ENCODE peak calls at places on chromosome 4, in five cellular contexts. X is transverse colon, G is AG09309, W is psoas muscle, R is bronchial epithelial cell. C is an unnamed sample.

GRCh38 chr4:67082746-67083145 is 462.6 kb downstream of the CENPC start:
- DNase-seq in X (no peak), G (no peak), W (no peak), R (no peak), C (no peak)

GRCh38 chr4:16890651-16891050 is 7.8 kb downstream of the LDB2 start:
- DNase-seq in X (no peak), G (no peak), W (no peak), R (no peak), C (no peak)

GRCh38 chr4:156473175-156473574 is 498.4 kb downstream of the PDGFC start:
- DNase-seq in X (no peak), G (no peak), W (no peak), R (no peak), C (no peak)

GRCh38 chr4:64306255-64306565 is 103.0 kb downstream of the TECRL start:
- DNase-seq in X (no peak), G (no peak), W (no peak), R (no peak), C (no peak)

GRCh38 chr4:18570370-18570769 is 548.8 kb upstream of the LCORL start:
- DNase-seq in X (no peak), G (no peak), W (no peak), R (no peak), C (no peak)

GRCh38 chr4:101345596-101346311 is 1.6 kb downstream of the PPP3CA start:
- DNase-seq in X (peak; percentile 63), G (no peak), W (peak; percentile 65), R (peak; percentile 11), C (peak; percentile 67)

GRCh38 chr4:185524888-185525863 is 10.1 kb downstream of the PDLIM3 start:
- DNase-seq in X (no peak), G (no peak), W (peak; percentile 66), R (no peak), C (no peak)

GRCh38 chr4:62640296-62640695 is 1440.2 kb downstream of the ADGRL3 start:
- DNase-seq in X (no peak), G (no peak), W (no peak), R (no peak), C (peak; percentile 19)

GRCh38 chr4:176780995-176781738 is 11.6 kb downstream of the VEGFC start:
- DNase-seq in X (no peak), G (no peak), W (no peak), R (peak; percentile 94), C (no peak)

GRCh38 chr4:42083816-42084215 is 68.6 kb downstream of the BEND4 start:
- DNase-seq in X (no peak), G (no peak), W (no peak), R (no peak), C (no peak)

GRCh38 chr4:129362685-129363274 is 266.8 kb downstream of the C4orf33 start:
- DNase-seq in X (peak; percentile 51), G (peak; percentile 25), W (peak; percentile 18), R (peak; percentile 64), C (peak; percentile 79)

GRCh38 chr4:95594629-95595028 is 45.9 kb upstream of the UNC5C start:
- DNase-seq in X (no peak), G (no peak), W (no peak), R (no peak), C (no peak)

GRCh38 chr4:47705326-47705981 is 132.4 kb downstream of the CORIN start:
- DNase-seq in X (no peak), G (no peak), W (no peak), R (peak; percentile 36), C (peak; percentile 38)

GRCh38 chr4:86977621-86978184 is 42.9 kb downstream of the AFF1 start:
- DNase-seq in X (peak; percentile 43), G (no peak), W (no peak), R (peak; percentile 99), C (peak; percentile 81)

GRCh38 chr4:53537606-53538005 is 53.7 kb downstream of the LNX1 start:
- DNase-seq in X (peak; percentile 29), G (no peak), W (no peak), R (peak; percentile 33), C (no peak)

GRCh38 chr4:70930530-70931256 is 28.5 kb downstream of the MOB1B start:
- DNase-seq in X (no peak), G (no peak), W (no peak), R (no peak), C (no peak)

GRCh38 chr4:110514889-110515479 is 39.0 kb downstream of the ENPEP start:
- DNase-seq in X (no peak), G (no peak), W (no peak), R (peak; percentile 43), C (peak; percentile 54)

GRCh38 chr4:186669159-186669720 is 54.4 kb downstream of the FAT1 start:
- DNase-seq in X (no peak), G (peak; percentile 47), W (no peak), R (peak; percentile 81), C (peak; percentile 78)

GRCh38 chr4:152729466-152729865 is 49.7 kb upstream of the TMEM154 start:
- DNase-seq in X (no peak), G (peak; percentile 50), W (no peak), R (peak; percentile 92), C (no peak)

GRCh38 chr4:114312349-114312748 is 286.3 kb upstream of the UGT8 start:
- DNase-seq in X (no peak), G (no peak), W (no peak), R (no peak), C (no peak)

GRCh38 chr4:109015413-109015810 is 252.6 kb upstream of the ETNPPL start:
- DNase-seq in X (no peak), G (no peak), W (no peak), R (no peak), C (no peak)

GRCh38 chr4:156829194-156829593 is 142.4 kb downstream of the PDGFC start:
- DNase-seq in X (no peak), G (peak; percentile 65), W (no peak), R (peak; percentile 13), C (no peak)

GRCh38 chr4:128570380-128570779 is 239.1 kb upstream of the JADE1 start:
- DNase-seq in X (peak; percentile 20), G (no peak), W (peak; percentile 49), R (peak; percentile 80), C (no peak)

GRCh38 chr4:10108818-10109783 is 7.5 kb downstream of the WDR1 start:
- DNase-seq in X (peak; percentile 44), G (no peak), W (no peak), R (peak; percentile 94), C (no peak)

GRCh38 chr4:90081432-90082195 is 45.6 kb upstream of the CCSER1 start:
- DNase-seq in X (no peak), G (no peak), W (no peak), R (no peak), C (no peak)

GRCh38 chr4:113707013-113707412 is 54.5 kb downstream of the CAMK2D start:
- DNase-seq in X (no peak), G (peak; percentile 20), W (no peak), R (peak; percentile 35), C (peak; percentile 52)

GRCh38 chr4:24734511-24734910 is 60.9 kb upstream of the SOD3 start:
- DNase-seq in X (no peak), G (no peak), W (no peak), R (no peak), C (no peak)

GRCh38 chr4:24731448-24731847 is 63.9 kb upstream of the SOD3 start:
- DNase-seq in X (no peak), G (no peak), W (no peak), R (no peak), C (no peak)

GRCh38 chr4:24741915-24742314 is 53.5 kb upstream of the SOD3 start:
- DNase-seq in X (peak; percentile 15), G (no peak), W (no peak), R (no peak), C (no peak)

GRCh38 chr4:24730256-24731001 is 64.9 kb upstream of the SOD3 start:
- DNase-seq in X (peak; percentile 18), G (peak; percentile 73), W (peak; percentile 88), R (no peak), C (peak; percentile 17)

DNA sequence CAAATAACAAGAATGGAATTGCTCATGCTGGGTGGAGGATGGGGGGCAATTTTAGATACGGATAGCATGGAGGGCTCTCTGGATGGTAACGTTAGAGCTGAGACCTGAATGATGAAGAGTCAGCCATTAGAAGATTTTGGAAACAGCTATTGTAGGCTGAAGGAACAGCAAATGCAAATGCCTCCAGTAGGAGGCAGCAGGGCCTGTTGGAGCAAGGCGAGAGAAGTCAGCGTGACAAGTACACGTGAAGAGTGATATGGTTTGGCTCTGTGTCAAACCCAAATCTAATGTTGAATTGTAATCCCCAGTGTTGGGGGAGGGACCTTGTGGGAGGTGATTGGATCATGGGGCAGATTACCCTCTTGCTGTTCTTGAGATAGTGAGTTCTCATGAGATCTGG is 59.3 kb upstream of the SOD3 start:
- DNase-seq in X (peak; percentile 17), G (no peak), W (no peak), R (peak; percentile 48), C (no peak)
- TF ChIP-seq CTCF in X (peak; percentile 42), G (peak; percentile 39), W (no peak), R (peak; percentile 79), C (peak; percentile 43)

DNA sequence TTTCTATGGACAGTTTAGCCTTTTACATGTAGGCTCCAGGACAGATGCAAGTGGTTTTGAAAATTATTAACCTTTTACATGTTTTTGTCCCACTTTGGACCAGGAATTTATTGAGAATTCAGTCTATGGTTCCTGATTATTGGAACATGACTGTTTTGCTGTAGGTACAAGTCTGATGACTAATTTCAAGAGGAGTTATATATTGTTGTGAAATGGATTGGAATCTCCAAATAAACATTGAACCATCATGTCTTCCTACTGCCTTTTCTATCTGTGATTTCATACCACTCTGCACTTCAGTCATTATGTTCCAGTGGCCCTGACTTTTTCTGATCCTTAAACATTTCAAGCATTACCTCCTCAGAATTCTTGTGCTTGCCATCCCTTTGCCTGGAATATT is 35.9 kb downstream of the TBC1D19 start:
- DNase-seq in X (no peak), G (peak; percentile 11), W (no peak), R (peak; percentile 78), C (peak; percentile 28)
- H3K4me3 ChIP-seq in X (no peak overlapping the region), G (no peak overlapping the region), W (no peak overlapping the region), R (no peak overlapping the region), C (no peak overlapping the region)

GRCh38 chr4:7649741-7650531 is 215.2 kb upstream of the PSAPL1 start:
- DNase-seq in X (peak; percentile 24), G (peak; percentile 81), W (peak; percentile 25), R (peak; percentile 5), C (peak; percentile 89)
- TF ChIP-seq CTCF in X (no peak), G (no peak), W (no peak), R (no peak), C (no peak)

GRCh38 chr4:54930226-54930625 is 195.2 kb downstream of the KDR start:
- DNase-seq in X (no peak), G (peak; percentile 17), W (no peak), R (peak; percentile 73), C (peak; percentile 84)
- H3K4me3 ChIP-seq in X (no peak overlapping the region), G (no peak overlapping the region), W (no peak overlapping the region), R (no peak overlapping the region), C (no peak overlapping the region)

DNA sequence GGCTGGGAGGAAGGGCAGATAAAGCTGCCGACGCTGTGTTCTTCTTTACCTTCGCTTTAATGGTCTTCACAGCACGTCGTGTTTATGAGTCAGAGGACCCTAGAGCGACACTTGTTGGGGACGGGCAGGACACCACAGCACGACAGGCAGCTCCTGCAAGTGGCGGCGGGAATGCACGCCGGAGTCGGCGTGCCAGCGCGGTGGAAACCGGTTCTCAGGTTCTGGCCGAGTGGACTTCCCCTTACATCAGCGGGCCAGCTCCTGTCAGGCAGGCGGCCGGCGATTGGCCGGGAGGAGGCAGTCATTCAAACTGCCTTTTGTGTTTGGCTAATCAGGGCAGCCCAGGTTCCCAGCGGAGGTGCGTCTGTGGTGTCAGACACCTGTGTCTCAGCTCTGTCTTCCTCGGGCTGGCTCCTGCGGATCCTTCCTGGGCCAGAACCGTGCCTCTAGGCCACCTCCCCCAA is 150.9 kb downstream of the SHROOM3 start:
- DNase-seq in X (peak; percentile 94), G (no peak), W (peak; percentile 41), R (peak; percentile 83), C (peak; percentile 45)
- TF ChIP-seq CTCF in X (no peak), G (no peak), W (no peak), R (peak; percentile 44), C (peak; percentile 39)

C was measured in astrocyte of the spinal cord.